ENCODE peak calls at places on chromosomes 2 and 18, in eight cellular contexts. Y is neural progenitor cell; K is GM12864; T is GM20000; P is CD8-positive, alpha-beta T cell; Z is lower lobe of right lung; U is HCT116; V is ascending aorta. F is an unnamed sample.

GRCh38 chr2:109439897-109440506 is 173.8 kb downstream of the SEPTIN10 start:
- DNase-seq in Y (no peak), K (no peak), T (no peak), P (no peak), Z (no peak), U (no peak), V (no peak), F (no peak)

GRCh38 chr2:236895497-236895896 is 190.2 kb upstream of the COPS8 start:
- DNase-seq in Y (no peak), K (no peak), T (no peak), P (no peak), Z (no peak), U (no peak), V (no peak), F (no peak)

GRCh38 chr18:64710105-64710861 is 561.4 kb upstream of the LINC00305 start:
- DNase-seq in Y (no peak), K (no peak), T (no peak), P (no peak), Z (no peak), U (no peak), V (no peak), F (no peak)

GRCh38 chr2:240960963-240961876 is 37.2 kb upstream of the SNED1 start:
- DNase-seq in Y (no peak), K (no peak), T (no peak), P (no peak), Z (no peak), U (no peak), V (no peak), F (no peak)

GRCh38 chr2:178528647-178529046 is 48.4 kb downstream of the PLEKHA3 start:
- DNase-seq in Y (no peak), K (no peak), T (no peak), P (no peak), Z (no peak), U (no peak), V (no peak), F (no peak)

GRCh38 chr18:5287854-5288253 is 7.7 kb downstream of the ZBTB14 start:
- DNase-seq in Y (peak), K (no peak), T (no peak), P (no peak), Z (no peak), U (no peak), V (no peak), F (no peak)

GRCh38 chr18:58800582-58800981 is 64.1 kb upstream of the ZNF532 start:
- DNase-seq in Y (no peak), K (peak), T (peak), P (no peak), Z (no peak), U (no peak), V (no peak), F (no peak)

GRCh38 chr2:239370876-239371725 is 29.7 kb downstream of the HDAC4 start:
- DNase-seq in Y (no peak), K (no peak), T (no peak), P (no peak), Z (peak), U (no peak), V (no peak), F (no peak)

GRCh38 chr18:49030692-49031443 is 80.1 kb upstream of the SMAD7 start:
- DNase-seq in Y (no peak), K (no peak), T (no peak), P (no peak), Z (no peak), U (no peak), V (no peak), F (peak)

GRCh38 chr2:71884303-71885042 is 263.2 kb downstream of the CYP26B1 start:
- DNase-seq in Y (no peak), K (no peak), T (no peak), P (no peak), Z (no peak), U (no peak), V (no peak), F (no peak)

GRCh38 chr18:79530821-79531220 is 135.1 kb downstream of the NFATC1 start:
- DNase-seq in Y (no peak), K (no peak), T (no peak), P (no peak), Z (peak), U (no peak), V (no peak), F (no peak)

GRCh38 chr2:60335533-60336237 is 217.8 kb downstream of the BCL11A start:
- DNase-seq in Y (no peak), K (no peak), T (no peak), P (no peak), Z (no peak), U (no peak), V (no peak), F (no peak)

GRCh38 chr2:207135801-207136457 is 29.8 kb downstream of the KLF7 start:
- DNase-seq in Y (no peak), K (no peak), T (no peak), P (no peak), Z (no peak), U (no peak), V (no peak), F (no peak)

GRCh38 chr2:238596571-238597551 is 170.1 kb downstream of the ASB1 start:
- DNase-seq in Y (no peak), K (no peak), T (no peak), P (no peak), Z (no peak), U (peak), V (peak), F (peak)

GRCh38 chr2:38277245-38278119 is 99.6 kb downstream of the ATL2 start:
- DNase-seq in Y (peak), K (no peak), T (no peak), P (no peak), Z (no peak), U (no peak), V (no peak), F (no peak)

GRCh38 chr2:228522977-228523376 is 341.5 kb upstream of the SPHKAP start:
- DNase-seq in Y (no peak), K (no peak), T (no peak), P (no peak), Z (no peak), U (no peak), V (no peak), F (no peak)

GRCh38 chr2:61993422-61994024 is 88.0 kb downstream of the COMMD1 start:
- DNase-seq in Y (peak), K (peak), T (peak), P (no peak), Z (no peak), U (peak), V (no peak), F (no peak)

GRCh38 chr2:215536476-215536875 is 100.6 kb upstream of the FN1 start:
- DNase-seq in Y (no peak), K (no peak), T (no peak), P (no peak), Z (no peak), U (no peak), V (no peak), F (no peak)

DNA sequence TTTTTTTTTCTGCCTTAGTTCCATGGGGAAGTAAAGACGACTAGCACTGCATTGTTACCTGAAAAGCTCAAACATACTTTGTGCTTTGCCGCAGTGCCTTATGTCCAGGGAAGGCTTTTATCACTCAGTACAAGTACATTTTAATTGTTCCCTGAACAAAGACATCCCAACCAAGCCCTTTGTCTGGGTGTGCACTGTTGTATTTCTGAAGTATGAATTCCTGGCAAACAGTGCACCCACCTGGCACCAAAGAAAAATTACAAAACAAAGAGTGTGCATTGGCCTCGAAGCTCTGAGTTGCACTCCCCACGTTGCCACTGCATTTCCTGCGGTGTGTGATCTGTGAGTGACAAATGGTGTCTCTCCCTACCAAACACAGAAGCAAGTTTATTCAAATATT is 858.5 kb upstream of the PIK3C3 start:
- DNase-seq in Y (peak), K (no peak), T (no peak), P (no peak), Z (no peak), U (no peak), V (no peak), F (no peak)
- TF ChIP-seq CTCF in Y (peak), K (no peak), T (no peak), P (no peak), Z (no peak), U (no peak), V (no peak), F (no peak)

GRCh38 chr2:186718122-186718521 is 24.3 kb downstream of the FAM171B start:
- DNase-seq in Y (peak), K (no peak), T (no peak), P (no peak), Z (no peak), U (no peak), V (no peak), F (no peak)
- TF ChIP-seq CTCF in Y (no peak), K (no peak), T (no peak), P (no peak), Z (no peak), U (no peak), V (no peak), F (no peak)

DNA sequence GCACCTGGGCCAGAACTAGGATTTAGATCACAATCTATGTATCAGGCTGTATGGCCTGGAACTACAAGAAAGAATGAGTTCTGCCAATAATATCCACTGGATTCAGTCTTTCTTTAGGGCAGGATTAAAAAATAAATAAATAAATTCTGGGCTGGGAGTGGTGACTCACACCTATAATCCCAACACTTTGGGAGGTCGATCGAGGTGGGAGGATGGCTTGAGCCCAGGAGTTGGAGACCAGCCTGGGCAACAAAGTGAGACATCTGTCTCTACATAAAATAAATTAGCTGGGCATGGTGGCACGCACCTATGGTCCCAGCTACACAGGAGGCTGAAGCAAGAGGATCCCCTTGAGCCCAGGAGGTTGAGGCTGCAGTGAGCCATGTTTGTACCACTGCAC is 8.1 kb downstream of the AMMECR1L start:
- DNase-seq in Y (no peak), K (no peak), T (no peak), P (no peak), Z (no peak), U (no peak), V (no peak), F (no peak)
- TF ChIP-seq CTCF in Y (no peak), K (no peak), T (no peak), P (no peak), Z (no peak), U (no peak), V (no peak), F (no peak)

GRCh38 chr18:31649894-31650719 is 34.3 kb downstream of the B4GALT6 start:
- DNase-seq in Y (no peak), K (no peak), T (no peak), P (no peak), Z (no peak), U (no peak), V (no peak), F (no peak)

GRCh38 chr18:31652875-31653274 is 31.5 kb downstream of the B4GALT6 start:
- DNase-seq in Y (no peak), K (no peak), T (no peak), P (no peak), Z (no peak), U (no peak), V (no peak), F (no peak)

GRCh38 chr18:31651369-31651768 is 33.0 kb downstream of the B4GALT6 start:
- DNase-seq in Y (no peak), K (no peak), T (no peak), P (no peak), Z (no peak), U (no peak), V (no peak), F (no peak)

GRCh38 chr18:31649449-31649848 is 34.9 kb downstream of the B4GALT6 start:
- DNase-seq in Y (no peak), K (no peak), T (no peak), P (no peak), Z (no peak), U (no peak), V (no peak), F (no peak)

DNA sequence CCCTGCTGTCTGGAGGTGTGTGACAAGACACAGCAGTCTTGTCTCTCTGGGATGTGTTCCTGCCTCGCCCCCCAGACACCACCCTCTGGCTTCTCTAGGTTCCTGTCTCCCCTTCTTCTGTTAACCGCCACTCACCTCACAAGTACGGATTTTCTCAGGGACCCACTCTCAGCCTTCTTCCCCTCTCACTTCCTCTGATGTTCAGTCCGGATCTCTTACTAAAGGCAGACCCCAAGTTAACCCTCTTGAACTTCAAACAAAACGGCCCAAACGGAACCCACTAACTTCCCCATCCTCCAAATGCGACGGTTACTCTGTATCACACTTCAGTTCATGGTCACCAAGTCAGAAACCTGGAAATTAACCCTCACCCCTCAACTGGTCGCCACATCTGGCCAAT is 32.0 kb downstream of the B4GALT6 start:
- DNase-seq in Y (no peak), K (no peak), T (no peak), P (no peak), Z (no peak), U (no peak), V (no peak), F (no peak)
- TF ChIP-seq CTCF in Y (no peak), K (no peak), T (no peak), P (no peak), Z (no peak), U (no peak), V (no peak), F (no peak)

GRCh38 chr2:24842081-24843050 is 49.1 kb downstream of the CENPO start:
- DNase-seq in Y (no peak), K (no peak), T (no peak), P (no peak), Z (peak), U (no peak), V (no peak), F (no peak)
- TF ChIP-seq CTCF in Y (no peak), K (no peak), T (no peak), P (no peak), Z (no peak), U (no peak), V (no peak), F (no peak)

GRCh38 chr18:42582266-42582665 is 533.2 kb downstream of the RIT2 start:
- DNase-seq in Y (no peak), K (no peak), T (no peak), P (no peak), Z (no peak), U (no peak), V (no peak), F (no peak)
- TF ChIP-seq CTCF in Y (no peak), K (no peak), T (no peak), P (no peak), Z (no peak), U (no peak), V (no peak), F (no peak)

F was measured in AG09319.